ENCODE peak calls at places on chromosome 2, in four cellular contexts. T is H7, I is Right ventricle myocardium superior, H is left colon. A is an unnamed sample.

GRCh38 chr2:86301711-86302202 is 35.7 kb downstream of the REEP1 start:
- DNase-seq in T (no peak), I (no peak), H (no peak), A (no peak)

GRCh38 chr2:144156736-144157645 is 362.9 kb downstream of the ZEB2 start:
- DNase-seq in T (no peak), I (no peak), H (no peak), A (no peak)

GRCh38 chr2:54523336-54523959 is 67.3 kb downstream of the SPTBN1 start:
- DNase-seq in T (no peak), I (no peak), H (no peak), A (no peak)

GRCh38 chr2:121376851-121377250 is 91.8 kb upstream of the TFCP2L1 start:
- DNase-seq in T (no peak), I (no peak), H (no peak), A (peak)

GRCh38 chr2:96539215-96539920 is 2.8 kb downstream of the ARID5A start:
- DNase-seq in T (no peak), I (no peak), H (no peak), A (no peak)

GRCh38 chr2:42777883-42778805 is 14.2 kb upstream of the OXER1 start:
- DNase-seq in T (no peak), I (no peak), H (no peak), A (no peak)

GRCh38 chr2:234629596-234629995 is 132.7 kb upstream of the ARL4C start:
- DNase-seq in T (no peak), I (no peak), H (no peak), A (no peak)

GRCh38 chr2:219308142-219309093 is 783 bp downstream of the PTPRN start:
- DNase-seq in T (peak), I (peak), H (no peak), A (peak)

GRCh38 chr2:12455626-12456025 is 261.1 kb upstream of the TRIB2 start:
- DNase-seq in T (no peak), I (no peak), H (no peak), A (peak)

GRCh38 chr2:206833291-206833690 is 67.9 kb downstream of the FASTKD2 start:
- DNase-seq in T (no peak), I (no peak), H (no peak), A (no peak)

GRCh38 chr2:70979626-70980025 is 1.2 kb downstream of the ANKRD53 start:
- DNase-seq in T (no peak), I (no peak), H (peak), A (no peak)

GRCh38 chr2:62038980-62039771 is 133.7 kb downstream of the COMMD1 start:
- DNase-seq in T (no peak), I (no peak), H (no peak), A (peak)

GRCh38 chr2:108809936-108810335 is 23.4 kb downstream of the CCDC138 start:
- DNase-seq in T (no peak), I (no peak), H (no peak), A (no peak)

GRCh38 chr2:234954551-234954992 is 2.8 kb downstream of the SH3BP4 start:
- DNase-seq in T (peak), I (no peak), H (no peak), A (peak)

GRCh38 chr2:69915050-69915945 is at the start of gene MXD1:
- DNase-seq in T (peak), I (peak), H (peak), A (no peak)

GRCh38 chr2:173028671-173029070 is 47.0 kb upstream of the MAP3K20 start:
- DNase-seq in T (no peak), I (no peak), H (no peak), A (peak)

GRCh38 chr2:85997016-85997970 is 108.4 kb downstream of the POLR1A start:
- DNase-seq in T (no peak), I (peak), H (no peak), A (peak)

GRCh38 chr2:43383533-43383932 is 157.1 kb upstream of the ZFP36L2 start:
- DNase-seq in T (no peak), I (no peak), H (no peak), A (no peak)

GRCh38 chr2:131413148-131413747 is 49.3 kb upstream of the RAB6D start:
- DNase-seq in T (peak), I (no peak), H (no peak), A (peak)

GRCh38 chr2:45177870-45178269 is 168.6 kb upstream of the SIX2 start:
- DNase-seq in T (no peak), I (no peak), H (no peak), A (peak)

GRCh38 chr2:9279426-9279825 is 72.8 kb downstream of the ASAP2 start:
- DNase-seq in T (no peak), I (no peak), H (no peak), A (no peak)

GRCh38 chr2:111028720-111029119 is 92.0 kb upstream of the BCL2L11 start:
- DNase-seq in T (no peak), I (no peak), H (peak), A (peak)

GRCh38 chr2:47230418-47230817 is 75.3 kb upstream of the STPG4 start:
- DNase-seq in T (no peak), I (peak), H (peak), A (peak)

GRCh38 chr2:205732314-205732713 is 50.0 kb downstream of the NRP2 start:
- DNase-seq in T (no peak), I (no peak), H (no peak), A (no peak)

GRCh38 chr2:16774091-16774490 is 108.5 kb upstream of the CYRIA start:
- DNase-seq in T (no peak), I (no peak), H (no peak), A (peak)

GRCh38 chr2:221513251-221513650 is 58.9 kb downstream of the EPHA4 start:
- DNase-seq in T (no peak), I (no peak), H (no peak), A (no peak)

GRCh38 chr2:214543386-214543955 is 132.6 kb downstream of the VWC2L start:
- DNase-seq in T (no peak), I (no peak), H (no peak), A (peak)

GRCh38 chr2:96948483-96949152 is 37.8 kb downstream of the FAM178B start:
- DNase-seq in T (no peak), I (peak), H (no peak), A (no peak)

A was measured in choroid plexus epithelial cell.